ENCODE peak calls at places on chromosomes 12 and 14, in five cellular contexts. One of them, this sample, is unnamed.

GRCh38 chr14:86541969-86542368 is 1012.0 kb downstream of the FLRT2 start:
- DNase-seq in GM13977: no peak
- DNase-seq in NCI-H1436 treated with DMSO at 0.1 percent for 48 hours: no peak
- DNase-seq in effector CD8-positive, alpha-beta T cell: no peak
- DNase-seq in cardiac septum: no peak
- DNase-seq in this sample: no peak

GRCh38 chr14:58846682-58847465 is 209.1 kb downstream of the DACT1 start:
- DNase-seq in cardiac septum: no peak
- DNase-seq in effector CD8-positive, alpha-beta T cell: no peak
- DNase-seq in NCI-H1436 treated with DMSO at 0.1 percent for 48 hours: no peak
- DNase-seq in GM13977: no peak
- DNase-seq in this sample: no peak

GRCh38 chr14:64693766-64694165 is 10.5 kb upstream of the PLEKHG3 start:
- DNase-seq in cardiac septum: no peak
- DNase-seq in NCI-H1436 treated with DMSO at 0.1 percent for 48 hours: no peak
- DNase-seq in effector CD8-positive, alpha-beta T cell: no peak
- DNase-seq in GM13977: no peak
- DNase-seq in this sample: no peak

GRCh38 chr12:49665384-49665783 is 41.8 kb downstream of the FMNL3 start:
- DNase-seq in GM13977: no peak
- DNase-seq in effector CD8-positive, alpha-beta T cell: no peak
- DNase-seq in NCI-H1436 treated with DMSO at 0.1 percent for 48 hours: no peak
- DNase-seq in cardiac septum: no peak
- DNase-seq in this sample: no peak

GRCh38 chr14:36716614-36717184 is 55.0 kb downstream of the PAX9 start:
- DNase-seq in NCI-H1436 treated with DMSO at 0.1 percent for 48 hours: no peak
- DNase-seq in effector CD8-positive, alpha-beta T cell: no peak
- DNase-seq in cardiac septum: no peak
- DNase-seq in GM13977: no peak
- DNase-seq in this sample: no peak

GRCh38 chr14:101554991-101555668 is 6.2 kb upstream of the DIO3 start:
- DNase-seq in NCI-H1436 treated with DMSO at 0.1 percent for 48 hours: no peak
- DNase-seq in GM13977: no peak
- DNase-seq in effector CD8-positive, alpha-beta T cell: no peak
- DNase-seq in cardiac septum: no peak
- DNase-seq in this sample: no peak

GRCh38 chr12:125518074-125518473 is 452.8 kb downstream of the AACS start:
- DNase-seq in GM13977: no peak
- DNase-seq in NCI-H1436 treated with DMSO at 0.1 percent for 48 hours: no peak
- DNase-seq in cardiac septum: no peak
- DNase-seq in effector CD8-positive, alpha-beta T cell: no peak
- DNase-seq in this sample: no peak

GRCh38 chr12:106193404-106194215 is 54.2 kb downstream of the CKAP4 start:
- DNase-seq in NCI-H1436 treated with DMSO at 0.1 percent for 48 hours: no peak
- DNase-seq in effector CD8-positive, alpha-beta T cell: no peak
- DNase-seq in cardiac septum: no peak
- DNase-seq in GM13977: no peak
- DNase-seq in this sample: no peak

GRCh38 chr12:105882404-105882803 is 256.4 kb downstream of the NUAK1 start:
- DNase-seq in NCI-H1436 treated with DMSO at 0.1 percent for 48 hours: no peak
- DNase-seq in cardiac septum: no peak
- DNase-seq in effector CD8-positive, alpha-beta T cell: no peak
- DNase-seq in GM13977: no peak
- DNase-seq in this sample: no peak

GRCh38 chr14:101851716-101852395 is 90.3 kb downstream of the PPP2R5C start:
- DNase-seq in NCI-H1436 treated with DMSO at 0.1 percent for 48 hours: no peak
- DNase-seq in effector CD8-positive, alpha-beta T cell: no peak
- DNase-seq in cardiac septum: no peak
- DNase-seq in GM13977: no peak
- DNase-seq in this sample: no peak

GRCh38 chr14:33848706-33849454 is 102.0 kb downstream of the EGLN3 start:
- DNase-seq in NCI-H1436 treated with DMSO at 0.1 percent for 48 hours: peak; percentile 58
- DNase-seq in effector CD8-positive, alpha-beta T cell: no peak
- DNase-seq in GM13977: no peak
- DNase-seq in cardiac septum: no peak
- DNase-seq in this sample: peak; percentile 72

GRCh38 chr14:90645842-90646443 is 170.3 kb downstream of the TTC7B start:
- DNase-seq in NCI-H1436 treated with DMSO at 0.1 percent for 48 hours: no peak
- DNase-seq in effector CD8-positive, alpha-beta T cell: no peak
- DNase-seq in cardiac septum: no peak
- DNase-seq in GM13977: no peak
- DNase-seq in this sample: peak; percentile 70

GRCh38 chr14:61754627-61755381 is 7.4 kb upstream of the SNAPC1 start:
- DNase-seq in cardiac septum: no peak
- DNase-seq in GM13977: no peak
- DNase-seq in effector CD8-positive, alpha-beta T cell: no peak
- DNase-seq in NCI-H1436 treated with DMSO at 0.1 percent for 48 hours: no peak
- DNase-seq in this sample: peak; percentile 25

GRCh38 chr12:29428630-29429029 is 47.7 kb upstream of the ERGIC2 start:
- DNase-seq in GM13977: peak; percentile 4
- DNase-seq in cardiac septum: no peak
- DNase-seq in NCI-H1436 treated with DMSO at 0.1 percent for 48 hours: no peak
- DNase-seq in effector CD8-positive, alpha-beta T cell: no peak
- DNase-seq in this sample: peak; percentile 63

GRCh38 chr14:92928258-92928629 is 5.3 kb downstream of the CHGA start:
- DNase-seq in NCI-H1436 treated with DMSO at 0.1 percent for 48 hours: no peak
- DNase-seq in cardiac septum: no peak
- DNase-seq in effector CD8-positive, alpha-beta T cell: no peak
- DNase-seq in GM13977: no peak
- DNase-seq in this sample: peak; percentile 15

GRCh38 chr14:41749425-41749824 is 142.7 kb downstream of the LRFN5 start:
- DNase-seq in GM13977: no peak
- DNase-seq in cardiac septum: no peak
- DNase-seq in NCI-H1436 treated with DMSO at 0.1 percent for 48 hours: peak; percentile 45
- DNase-seq in effector CD8-positive, alpha-beta T cell: no peak
- DNase-seq in this sample: no peak

GRCh38 chr14:44505588-44505987 is 1.5 kb downstream of the FSCB start:
- DNase-seq in GM13977: no peak
- DNase-seq in NCI-H1436 treated with DMSO at 0.1 percent for 48 hours: no peak
- DNase-seq in cardiac septum: no peak
- DNase-seq in effector CD8-positive, alpha-beta T cell: no peak
- DNase-seq in this sample: no peak

GRCh38 chr14:76775695-76776305 is 14.5 kb downstream of the VASH1 start:
- DNase-seq in GM13977: no peak
- DNase-seq in NCI-H1436 treated with DMSO at 0.1 percent for 48 hours: no peak
- DNase-seq in cardiac septum: peak; percentile 73
- DNase-seq in effector CD8-positive, alpha-beta T cell: no peak
- DNase-seq in this sample: no peak

GRCh38 chr14:35808076-35808657 is 928 bp downstream of the RALGAPA1 start:
- DNase-seq in cardiac septum: no peak
- DNase-seq in effector CD8-positive, alpha-beta T cell: peak; percentile 10
- DNase-seq in NCI-H1436 treated with DMSO at 0.1 percent for 48 hours: no peak
- DNase-seq in GM13977: no peak
- DNase-seq in this sample: peak; percentile 12

GRCh38 chr12:120783197-120783596 is 57.6 kb downstream of the ACADS start:
- DNase-seq in GM13977: no peak
- DNase-seq in cardiac septum: no peak
- DNase-seq in effector CD8-positive, alpha-beta T cell: no peak
- DNase-seq in NCI-H1436 treated with DMSO at 0.1 percent for 48 hours: no peak
- DNase-seq in this sample: peak; percentile 92

GRCh38 chr14:95468416-95469133 is 47.9 kb downstream of the SYNE3 start:
- DNase-seq in effector CD8-positive, alpha-beta T cell: no peak
- DNase-seq in NCI-H1436 treated with DMSO at 0.1 percent for 48 hours: no peak
- DNase-seq in cardiac septum: no peak
- DNase-seq in GM13977: no peak
- DNase-seq in this sample: no peak

GRCh38 chr12:106226884-106227640 is 20.8 kb downstream of the CKAP4 start:
- DNase-seq in GM13977: peak; percentile 79
- DNase-seq in effector CD8-positive, alpha-beta T cell: no peak
- DNase-seq in NCI-H1436 treated with DMSO at 0.1 percent for 48 hours: peak; percentile 42
- DNase-seq in cardiac septum: no peak
- DNase-seq in this sample: peak; percentile 74

GRCh38 chr12:41663487-41664258 is 475.6 kb downstream of the PDZRN4 start:
- DNase-seq in NCI-H1436 treated with DMSO at 0.1 percent for 48 hours: no peak
- DNase-seq in cardiac septum: no peak
- DNase-seq in GM13977: no peak
- DNase-seq in effector CD8-positive, alpha-beta T cell: no peak
- DNase-seq in this sample: peak; percentile 67

GRCh38 chr12:20629414-20630156 is 65.5 kb upstream of the SLCO1C1 start:
- DNase-seq in NCI-H1436 treated with DMSO at 0.1 percent for 48 hours: no peak
- DNase-seq in GM13977: no peak
- DNase-seq in effector CD8-positive, alpha-beta T cell: no peak
- DNase-seq in cardiac septum: no peak
- DNase-seq in this sample: peak; percentile 31

GRCh38 chr12:127214196-127214595 is 1052.8 kb upstream of the TMEM132C start:
- DNase-seq in cardiac septum: no peak
- DNase-seq in NCI-H1436 treated with DMSO at 0.1 percent for 48 hours: no peak
- DNase-seq in effector CD8-positive, alpha-beta T cell: no peak
- DNase-seq in GM13977: no peak
- DNase-seq in this sample: no peak

GRCh38 chr14:56782701-56783100 is 27.6 kb downstream of the OTX2 start:
- DNase-seq in effector CD8-positive, alpha-beta T cell: no peak
- DNase-seq in GM13977: no peak
- DNase-seq in cardiac septum: no peak
- DNase-seq in NCI-H1436 treated with DMSO at 0.1 percent for 48 hours: no peak
- DNase-seq in this sample: no peak

GRCh38 chr12:100163416-100164152 is 20.9 kb upstream of the BLTP3B start:
- DNase-seq in NCI-H1436 treated with DMSO at 0.1 percent for 48 hours: peak; percentile 27
- DNase-seq in GM13977: peak; percentile 75
- DNase-seq in effector CD8-positive, alpha-beta T cell: peak; percentile 39
- DNase-seq in cardiac septum: peak; percentile 92
- DNase-seq in this sample: peak; percentile 66

GRCh38 chr14:38669027-38669426 is 413.1 kb upstream of the CLEC14A start:
- DNase-seq in NCI-H1436 treated with DMSO at 0.1 percent for 48 hours: no peak
- DNase-seq in GM13977: no peak
- DNase-seq in effector CD8-positive, alpha-beta T cell: no peak
- DNase-seq in cardiac septum: no peak
- DNase-seq in this sample: no peak

GRCh38 chr14:86955955-86956354 is 1037.0 kb downstream of the GALC start:
- DNase-seq in effector CD8-positive, alpha-beta T cell: no peak
- DNase-seq in GM13977: no peak
- DNase-seq in NCI-H1436 treated with DMSO at 0.1 percent for 48 hours: no peak
- DNase-seq in cardiac septum: no peak
- DNase-seq in this sample: no peak

GRCh38 chr12:105910030-105910429 is 228.7 kb downstream of the NUAK1 start:
- DNase-seq in cardiac septum: no peak
- DNase-seq in NCI-H1436 treated with DMSO at 0.1 percent for 48 hours: no peak
- DNase-seq in effector CD8-positive, alpha-beta T cell: no peak
- DNase-seq in GM13977: no peak
- DNase-seq in this sample: no peak

GRCh38 chr14:58960945-58961731 is 227.3 kb upstream of the DAAM1 start:
- DNase-seq in GM13977: no peak
- DNase-seq in effector CD8-positive, alpha-beta T cell: no peak
- DNase-seq in cardiac septum: no peak
- DNase-seq in NCI-H1436 treated with DMSO at 0.1 percent for 48 hours: no peak
- DNase-seq in this sample: no peak

GRCh38 chr12:6942331-6942665 is 1.3 kb upstream of the RNU7-1 start:
- DNase-seq in effector CD8-positive, alpha-beta T cell: no peak
- DNase-seq in GM13977: no peak
- DNase-seq in cardiac septum: no peak
- DNase-seq in NCI-H1436 treated with DMSO at 0.1 percent for 48 hours: no peak
- DNase-seq in this sample: no peak